ENCODE peak calls at places on chromosomes 6 and 20, in nine cellular contexts. U, T, O, I, K, C, M, R and P are unnamed samples.

GRCh38 chr6:153003294-153003645 is 761 bp upstream of the MTRF1L start:
- DNase-seq in U (no peak), T (no peak), O (no peak), I (no peak), K (no peak), C (no peak), M (no peak), R (no peak), P (no peak)

GRCh38 chr6:89242574-89243330 is 25.6 kb upstream of the GABRR1 start:
- DNase-seq in U (peak), T (peak), O (no peak), I (peak), K (peak), C (peak), M (peak), R (peak), P (peak)

GRCh38 chr6:164023535-164023934 is 609.0 kb downstream of the QKI start:
- DNase-seq in U (no peak), T (no peak), O (no peak), I (no peak), K (no peak), C (no peak), M (no peak), R (no peak), P (no peak)

GRCh38 chr6:167420858-167421766 is 96.2 kb downstream of the TTLL2 start:
- DNase-seq in U (no peak), T (no peak), O (no peak), I (peak), K (no peak), C (no peak), M (no peak), R (no peak), P (no peak)

GRCh38 chr6:10759884-10760329 is 12.3 kb downstream of the TMEM14B start:
- DNase-seq in U (peak), T (no peak), O (no peak), I (no peak), K (peak), C (peak), M (peak), R (no peak), P (no peak)

GRCh38 chr6:74277749-74278148 is 581.7 kb downstream of the CD109 start:
- DNase-seq in U (peak), T (peak), O (no peak), I (no peak), K (peak), C (peak), M (no peak), R (no peak), P (no peak)

GRCh38 chr20:14193885-14194284 is 143.5 kb downstream of the FLRT3 start:
- DNase-seq in U (no peak), T (no peak), O (no peak), I (peak), K (no peak), C (no peak), M (no peak), R (no peak), P (no peak)

GRCh38 chr6:127641905-127642304 is 64.9 kb downstream of the C6orf58 start:
- DNase-seq in U (peak), T (peak), O (no peak), I (peak), K (peak), C (peak), M (peak), R (peak), P (peak)

GRCh38 chr20:44087857-44088120 is 99.2 kb downstream of the JPH2 start:
- DNase-seq in U (no peak), T (no peak), O (no peak), I (no peak), K (no peak), C (no peak), M (no peak), R (no peak), P (no peak)

GRCh38 chr20:4555188-4555893 is 166.4 kb upstream of the PRND start:
- DNase-seq in U (peak), T (no peak), O (no peak), I (no peak), K (peak), C (peak), M (peak), R (no peak), P (no peak)

GRCh38 chr6:143536461-143536865 is 24.9 kb upstream of the FUCA2 start:
- DNase-seq in U (peak), T (peak), O (peak), I (no peak), K (peak), C (peak), M (peak), R (peak), P (peak)

GRCh38 chr6:37285861-37286311 is 27.9 kb upstream of the TMEM217 start:
- DNase-seq in U (no peak), T (no peak), O (peak), I (no peak), K (peak), C (no peak), M (no peak), R (no peak), P (no peak)

GRCh38 chr20:9149796-9150195 is 80.9 kb downstream of the PLCB4 start:
- DNase-seq in U (no peak), T (no peak), O (no peak), I (no peak), K (no peak), C (no peak), M (no peak), R (no peak), P (no peak)

GRCh38 chr20:41011551-41012067 is 17.0 kb upstream of the TOP1 start:
- DNase-seq in U (no peak), T (no peak), O (peak), I (no peak), K (no peak), C (no peak), M (no peak), R (peak), P (no peak)

GRCh38 chr6:36038120-36038876 is 10.7 kb downstream of the MAPK14 start:
- DNase-seq in U (peak), T (no peak), O (no peak), I (no peak), K (no peak), C (peak), M (no peak), R (no peak), P (no peak)

GRCh38 chr20:50005378-50006020 is 22.7 kb downstream of the SNAI1 start:
- DNase-seq in U (peak), T (no peak), O (no peak), I (no peak), K (no peak), C (peak), M (peak), R (no peak), P (no peak)

GRCh38 chr6:15874821-15875220 is 212.0 kb upstream of the DTNBP1 start:
- DNase-seq in U (peak), T (no peak), O (no peak), I (no peak), K (peak), C (peak), M (no peak), R (no peak), P (no peak)

GRCh38 chr20:13610205-13610604 is 28.5 kb downstream of the TASP1 start:
- DNase-seq in U (peak), T (peak), O (no peak), I (peak), K (no peak), C (no peak), M (no peak), R (no peak), P (peak)

GRCh38 chr20:23049933-23050838 is 714 bp upstream of the THBD start:
- DNase-seq in U (no peak), T (no peak), O (no peak), I (peak), K (peak), C (no peak), M (peak), R (no peak), P (peak)

GRCh38 chr20:31764641-31765305 is 25.7 kb downstream of the TPX2 start:
- DNase-seq in U (peak), T (no peak), O (no peak), I (no peak), K (peak), C (no peak), M (no peak), R (no peak), P (no peak)

GRCh38 chr20:44618318-44618731 is 33.2 kb downstream of the ADA start:
- DNase-seq in U (no peak), T (no peak), O (no peak), I (no peak), K (no peak), C (no peak), M (no peak), R (no peak), P (no peak)

GRCh38 chr6:131225127-131225526 is 89.9 kb downstream of the AKAP7 start:
- DNase-seq in U (no peak), T (no peak), O (no peak), I (no peak), K (peak), C (no peak), M (no peak), R (no peak), P (no peak)

GRCh38 chr20:59933296-59933848 is at the start of gene SYCP2:
- DNase-seq in U (peak), T (no peak), O (no peak), I (peak), K (no peak), C (peak), M (no peak), R (no peak), P (no peak)

GRCh38 chr6:89034586-89035251 is 45.8 kb upstream of the PNRC1 start:
- DNase-seq in U (peak), T (no peak), O (no peak), I (no peak), K (peak), C (peak), M (peak), R (no peak), P (no peak)

GRCh38 chr20:21557246-21557982 is 43.5 kb upstream of the NKX2-2 start:
- DNase-seq in U (no peak), T (no peak), O (no peak), I (no peak), K (peak), C (no peak), M (peak), R (no peak), P (no peak)

GRCh38 chr6:149230729-149231434 is 86.6 kb upstream of the TAB2 start:
- DNase-seq in U (no peak), T (no peak), O (peak), I (no peak), K (no peak), C (no peak), M (no peak), R (no peak), P (no peak)

GRCh38 chr20:21229163-21229562 is 74.0 kb upstream of the XRN2 start:
- DNase-seq in U (no peak), T (no peak), O (no peak), I (no peak), K (peak), C (no peak), M (no peak), R (no peak), P (no peak)

GRCh38 chr6:373773-374724 is 17.5 kb upstream of the IRF4 start:
- DNase-seq in U (peak), T (no peak), O (no peak), I (peak), K (no peak), C (no peak), M (no peak), R (no peak), P (peak)

GRCh38 chr20:61896058-61896961 is 169.4 kb downstream of the TAF4 start:
- DNase-seq in U (peak), T (peak), O (no peak), I (peak), K (peak), C (peak), M (peak), R (peak), P (peak)

GRCh38 chr20:9978395-9979004 is 56.3 kb upstream of the ANKEF1 start:
- DNase-seq in U (peak), T (peak), O (peak), I (peak), K (peak), C (peak), M (peak), R (peak), P (peak)

GRCh38 chr6:43842231-43842794 is 72.3 kb downstream of the VEGFA start:
- DNase-seq in U (peak), T (no peak), O (no peak), I (no peak), K (peak), C (no peak), M (peak), R (no peak), P (no peak)

GRCh38 chr6:21587925-21588811 is 5.4 kb upstream of the SOX4 start:
- DNase-seq in U (peak), T (no peak), O (peak), I (peak), K (peak), C (peak), M (peak), R (peak), P (peak)

GRCh38 chr6:153947817-153948447 is 91.1 kb upstream of the OPRM1 start:
- DNase-seq in U (peak), T (peak), O (no peak), I (peak), K (peak), C (no peak), M (no peak), R (no peak), P (peak)